ENCODE peak calls at places on chromosome 1, in six cellular contexts. One of them, this sample, is unnamed.
A peak's percentile ranks its signal among the peaks of the same experiment; 100 is the strongest.

GRCh38 chr1:29136463-29136915 is 12.8 kb upstream of the TMEM200B start:
- DNase-seq in T-helper 9 cell: no peak
- DNase-seq in tibial artery: no peak
- DNase-seq in GM13976: no peak
- DNase-seq in testis: peak; percentile 87
- DNase-seq in NCI-H2081: no peak
- DNase-seq in this sample: no peak

GRCh38 chr1:198694542-198694941 is 55.7 kb downstream of the PTPRC start:
- DNase-seq in T-helper 9 cell: no peak
- DNase-seq in tibial artery: no peak
- DNase-seq in GM13976: no peak
- DNase-seq in testis: no peak
- DNase-seq in NCI-H2081: no peak
- DNase-seq in this sample: no peak

GRCh38 chr1:92858564-92859399 is 26.9 kb downstream of the RPL5 start:
- DNase-seq in T-helper 9 cell: peak; percentile 14
- DNase-seq in tibial artery: no peak
- DNase-seq in GM13976: peak; percentile 66
- DNase-seq in testis: peak; percentile 82
- DNase-seq in NCI-H2081: peak; percentile 77
- DNase-seq in this sample: peak; percentile 61

GRCh38 chr1:63878914-63879313 is 105.1 kb downstream of the ROR1 start:
- DNase-seq in T-helper 9 cell: no peak
- DNase-seq in tibial artery: no peak
- DNase-seq in GM13976: no peak
- DNase-seq in testis: no peak
- DNase-seq in NCI-H2081: no peak
- DNase-seq in this sample: no peak

GRCh38 chr1:3207217-3207848 is 138.3 kb downstream of the PRDM16 start:
- DNase-seq in T-helper 9 cell: no peak
- DNase-seq in tibial artery: peak; percentile 83
- DNase-seq in GM13976: no peak
- DNase-seq in testis: no peak
- DNase-seq in NCI-H2081: no peak
- DNase-seq in this sample: no peak

GRCh38 chr1:109466440-109467300 is at the start of gene SYPL2:
- DNase-seq in T-helper 9 cell: no peak
- DNase-seq in tibial artery: no peak
- DNase-seq in GM13976: peak; percentile 48
- DNase-seq in testis: peak; percentile 91
- DNase-seq in NCI-H2081: no peak
- DNase-seq in this sample: peak; percentile 49

GRCh38 chr1:165843304-165843703 is 15.9 kb downstream of the UCK2 start:
- DNase-seq in T-helper 9 cell: no peak
- DNase-seq in tibial artery: no peak
- DNase-seq in GM13976: no peak
- DNase-seq in testis: no peak
- DNase-seq in NCI-H2081: no peak
- DNase-seq in this sample: no peak

GRCh38 chr1:70504821-70505193 is 93.7 kb downstream of the CTH start:
- DNase-seq in T-helper 9 cell: no peak
- DNase-seq in tibial artery: no peak
- DNase-seq in GM13976: no peak
- DNase-seq in testis: no peak
- DNase-seq in NCI-H2081: no peak
- DNase-seq in this sample: no peak

This sample was measured in GM20000.